ENCODE peak calls at places on chromosomes 3 and 15, in ten cellular contexts. One of them, this sample, is unnamed.

GRCh38 chr3:150303776-150304175 is 104.3 kb upstream of the TSC22D2 start:
- DNase-seq in HuH-7: no peak
- DNase-seq in ELR: peak
- DNase-seq in GM03348: no peak
- DNase-seq in neural crest cell: no peak
- DNase-seq in AG04450: no peak
- DNase-seq in stimulated activated CD8-positive, alpha-beta memory T cell treated with anti-CD3 and anti-CD28 coated beads, Interleukin-2, amount 100 ng/mL, for 48 hours: no peak
- DNase-seq in activated CD4-positive, alpha-beta T cell treated with anti-CD3 and anti-CD28 coated beads for 4 hours: peak
- DNase-seq in IMR-90: no peak
- DNase-seq in gastrocnemius medialis: no peak
- DNase-seq in this sample: no peak

GRCh38 chr15:63501256-63502089 is 2.9 kb upstream of the USP3 start:
- DNase-seq in IMR-90: peak
- DNase-seq in neural crest cell: no peak
- DNase-seq in GM03348: peak
- DNase-seq in AG04450: peak
- DNase-seq in HuH-7: no peak
- DNase-seq in ELR: peak
- DNase-seq in gastrocnemius medialis: peak
- DNase-seq in activated CD4-positive, alpha-beta T cell treated with anti-CD3 and anti-CD28 coated beads for 4 hours: no peak
- DNase-seq in stimulated activated CD8-positive, alpha-beta memory T cell treated with anti-CD3 and anti-CD28 coated beads, Interleukin-2, amount 100 ng/mL, for 48 hours: no peak
- DNase-seq in this sample: peak

GRCh38 chr3:63328386-63328785 is 50.3 kb downstream of the SYNPR start:
- DNase-seq in gastrocnemius medialis: no peak
- DNase-seq in GM03348: peak
- DNase-seq in ELR: peak
- DNase-seq in neural crest cell: no peak
- DNase-seq in AG04450: no peak
- DNase-seq in activated CD4-positive, alpha-beta T cell treated with anti-CD3 and anti-CD28 coated beads for 4 hours: no peak
- DNase-seq in stimulated activated CD8-positive, alpha-beta memory T cell treated with anti-CD3 and anti-CD28 coated beads, Interleukin-2, amount 100 ng/mL, for 48 hours: no peak
- DNase-seq in HuH-7: no peak
- DNase-seq in IMR-90: peak
- DNase-seq in this sample: no peak

GRCh38 chr3:177475266-177475665 is 278.0 kb upstream of the TBL1XR1 start:
- DNase-seq in stimulated activated CD8-positive, alpha-beta memory T cell treated with anti-CD3 and anti-CD28 coated beads, Interleukin-2, amount 100 ng/mL, for 48 hours: no peak
- DNase-seq in activated CD4-positive, alpha-beta T cell treated with anti-CD3 and anti-CD28 coated beads for 4 hours: no peak
- DNase-seq in HuH-7: no peak
- DNase-seq in AG04450: no peak
- DNase-seq in neural crest cell: no peak
- DNase-seq in gastrocnemius medialis: no peak
- DNase-seq in IMR-90: no peak
- DNase-seq in GM03348: no peak
- DNase-seq in ELR: no peak
- DNase-seq in this sample: no peak

GRCh38 chr3:186603159-186603558 is 9.7 kb upstream of the AHSG start:
- DNase-seq in GM03348: no peak
- DNase-seq in AG04450: no peak
- DNase-seq in neural crest cell: no peak
- DNase-seq in stimulated activated CD8-positive, alpha-beta memory T cell treated with anti-CD3 and anti-CD28 coated beads, Interleukin-2, amount 100 ng/mL, for 48 hours: no peak
- DNase-seq in HuH-7: no peak
- DNase-seq in gastrocnemius medialis: no peak
- DNase-seq in IMR-90: no peak
- DNase-seq in ELR: no peak
- DNase-seq in activated CD4-positive, alpha-beta T cell treated with anti-CD3 and anti-CD28 coated beads for 4 hours: no peak
- DNase-seq in this sample: no peak

GRCh38 chr3:8986741-8987672 is 23.7 kb upstream of the RAD18 start:
- DNase-seq in IMR-90: peak
- DNase-seq in GM03348: no peak
- DNase-seq in HuH-7: no peak
- DNase-seq in stimulated activated CD8-positive, alpha-beta memory T cell treated with anti-CD3 and anti-CD28 coated beads, Interleukin-2, amount 100 ng/mL, for 48 hours: no peak
- DNase-seq in gastrocnemius medialis: no peak
- DNase-seq in neural crest cell: no peak
- DNase-seq in activated CD4-positive, alpha-beta T cell treated with anti-CD3 and anti-CD28 coated beads for 4 hours: no peak
- DNase-seq in AG04450: no peak
- DNase-seq in ELR: no peak
- DNase-seq in this sample: no peak

GRCh38 chr3:114205541-114205940 is 26.7 kb upstream of the DRD3 start:
- DNase-seq in ELR: no peak
- DNase-seq in neural crest cell: no peak
- DNase-seq in stimulated activated CD8-positive, alpha-beta memory T cell treated with anti-CD3 and anti-CD28 coated beads, Interleukin-2, amount 100 ng/mL, for 48 hours: no peak
- DNase-seq in gastrocnemius medialis: no peak
- DNase-seq in HuH-7: no peak
- DNase-seq in IMR-90: no peak
- DNase-seq in GM03348: peak
- DNase-seq in AG04450: no peak
- DNase-seq in activated CD4-positive, alpha-beta T cell treated with anti-CD3 and anti-CD28 coated beads for 4 hours: no peak
- DNase-seq in this sample: no peak

GRCh38 chr3:49720383-49721164 is 1.1 kb upstream of the AMIGO3 start:
- DNase-seq in AG04450: no peak
- DNase-seq in GM03348: no peak
- DNase-seq in ELR: no peak
- DNase-seq in IMR-90: no peak
- DNase-seq in neural crest cell: no peak
- DNase-seq in gastrocnemius medialis: no peak
- DNase-seq in activated CD4-positive, alpha-beta T cell treated with anti-CD3 and anti-CD28 coated beads for 4 hours: no peak
- DNase-seq in HuH-7: no peak
- DNase-seq in stimulated activated CD8-positive, alpha-beta memory T cell treated with anti-CD3 and anti-CD28 coated beads, Interleukin-2, amount 100 ng/mL, for 48 hours: no peak
- DNase-seq in this sample: no peak

GRCh38 chr15:64146041-64146440 is 5.5 kb upstream of the SNX22 start:
- DNase-seq in stimulated activated CD8-positive, alpha-beta memory T cell treated with anti-CD3 and anti-CD28 coated beads, Interleukin-2, amount 100 ng/mL, for 48 hours: no peak
- DNase-seq in HuH-7: no peak
- DNase-seq in GM03348: no peak
- DNase-seq in IMR-90: no peak
- DNase-seq in gastrocnemius medialis: no peak
- DNase-seq in AG04450: no peak
- DNase-seq in activated CD4-positive, alpha-beta T cell treated with anti-CD3 and anti-CD28 coated beads for 4 hours: no peak
- DNase-seq in ELR: no peak
- DNase-seq in neural crest cell: no peak
- DNase-seq in this sample: no peak

GRCh38 chr15:45157974-45158373 is 28.2 kb downstream of the DUOX1 start:
- DNase-seq in ELR: peak
- DNase-seq in IMR-90: peak
- DNase-seq in stimulated activated CD8-positive, alpha-beta memory T cell treated with anti-CD3 and anti-CD28 coated beads, Interleukin-2, amount 100 ng/mL, for 48 hours: no peak
- DNase-seq in activated CD4-positive, alpha-beta T cell treated with anti-CD3 and anti-CD28 coated beads for 4 hours: no peak
- DNase-seq in HuH-7: no peak
- DNase-seq in GM03348: peak
- DNase-seq in gastrocnemius medialis: no peak
- DNase-seq in neural crest cell: no peak
- DNase-seq in AG04450: peak
- DNase-seq in this sample: no peak

GRCh38 chr3:153442386-153442785 is 280.4 kb downstream of the RAP2B start:
- DNase-seq in neural crest cell: no peak
- DNase-seq in HuH-7: no peak
- DNase-seq in IMR-90: no peak
- DNase-seq in stimulated activated CD8-positive, alpha-beta memory T cell treated with anti-CD3 and anti-CD28 coated beads, Interleukin-2, amount 100 ng/mL, for 48 hours: no peak
- DNase-seq in gastrocnemius medialis: no peak
- DNase-seq in GM03348: no peak
- DNase-seq in activated CD4-positive, alpha-beta T cell treated with anti-CD3 and anti-CD28 coated beads for 4 hours: no peak
- DNase-seq in ELR: no peak
- DNase-seq in AG04450: no peak
- DNase-seq in this sample: no peak

GRCh38 chr3:14796403-14797077 is 22.2 kb upstream of the FGD5 start:
- DNase-seq in AG04450: no peak
- DNase-seq in ELR: no peak
- DNase-seq in activated CD4-positive, alpha-beta T cell treated with anti-CD3 and anti-CD28 coated beads for 4 hours: no peak
- DNase-seq in stimulated activated CD8-positive, alpha-beta memory T cell treated with anti-CD3 and anti-CD28 coated beads, Interleukin-2, amount 100 ng/mL, for 48 hours: no peak
- DNase-seq in IMR-90: no peak
- DNase-seq in GM03348: no peak
- DNase-seq in gastrocnemius medialis: no peak
- DNase-seq in HuH-7: no peak
- DNase-seq in neural crest cell: no peak
- DNase-seq in this sample: peak

GRCh38 chr3:127072971-127073851 is 90.3 kb downstream of the PLXNA1 start:
- DNase-seq in gastrocnemius medialis: no peak
- DNase-seq in HuH-7: no peak
- DNase-seq in neural crest cell: no peak
- DNase-seq in AG04450: no peak
- DNase-seq in ELR: no peak
- DNase-seq in stimulated activated CD8-positive, alpha-beta memory T cell treated with anti-CD3 and anti-CD28 coated beads, Interleukin-2, amount 100 ng/mL, for 48 hours: no peak
- DNase-seq in activated CD4-positive, alpha-beta T cell treated with anti-CD3 and anti-CD28 coated beads for 4 hours: no peak
- DNase-seq in GM03348: no peak
- DNase-seq in IMR-90: no peak
- DNase-seq in this sample: peak

GRCh38 chr15:71072423-71072822 is 42.8 kb upstream of the THSD4 start:
- DNase-seq in gastrocnemius medialis: no peak
- DNase-seq in GM03348: no peak
- DNase-seq in neural crest cell: no peak
- DNase-seq in ELR: no peak
- DNase-seq in HuH-7: no peak
- DNase-seq in activated CD4-positive, alpha-beta T cell treated with anti-CD3 and anti-CD28 coated beads for 4 hours: no peak
- DNase-seq in stimulated activated CD8-positive, alpha-beta memory T cell treated with anti-CD3 and anti-CD28 coated beads, Interleukin-2, amount 100 ng/mL, for 48 hours: no peak
- DNase-seq in AG04450: no peak
- DNase-seq in IMR-90: no peak
- DNase-seq in this sample: no peak

GRCh38 chr3:105332961-105333360 is 33.7 kb upstream of the ALCAM start:
- DNase-seq in ELR: no peak
- DNase-seq in AG04450: no peak
- DNase-seq in IMR-90: no peak
- DNase-seq in activated CD4-positive, alpha-beta T cell treated with anti-CD3 and anti-CD28 coated beads for 4 hours: no peak
- DNase-seq in neural crest cell: no peak
- DNase-seq in HuH-7: no peak
- DNase-seq in gastrocnemius medialis: no peak
- DNase-seq in GM03348: no peak
- DNase-seq in stimulated activated CD8-positive, alpha-beta memory T cell treated with anti-CD3 and anti-CD28 coated beads, Interleukin-2, amount 100 ng/mL, for 48 hours: no peak
- DNase-seq in this sample: no peak

GRCh38 chr15:45199136-45199810 is 11.5 kb upstream of the SHF start:
- DNase-seq in neural crest cell: peak
- DNase-seq in activated CD4-positive, alpha-beta T cell treated with anti-CD3 and anti-CD28 coated beads for 4 hours: no peak
- DNase-seq in HuH-7: no peak
- DNase-seq in GM03348: no peak
- DNase-seq in stimulated activated CD8-positive, alpha-beta memory T cell treated with anti-CD3 and anti-CD28 coated beads, Interleukin-2, amount 100 ng/mL, for 48 hours: no peak
- DNase-seq in gastrocnemius medialis: no peak
- DNase-seq in ELR: peak
- DNase-seq in AG04450: no peak
- DNase-seq in IMR-90: no peak
- DNase-seq in this sample: no peak

GRCh38 chr3:46350262-46350565 is 3.7 kb upstream of the CCR2 start:
- DNase-seq in ELR: no peak
- DNase-seq in neural crest cell: no peak
- DNase-seq in stimulated activated CD8-positive, alpha-beta memory T cell treated with anti-CD3 and anti-CD28 coated beads, Interleukin-2, amount 100 ng/mL, for 48 hours: no peak
- DNase-seq in AG04450: no peak
- DNase-seq in gastrocnemius medialis: no peak
- DNase-seq in HuH-7: no peak
- DNase-seq in IMR-90: no peak
- DNase-seq in GM03348: no peak
- DNase-seq in activated CD4-positive, alpha-beta T cell treated with anti-CD3 and anti-CD28 coated beads for 4 hours: no peak
- DNase-seq in this sample: no peak

GRCh38 chr3:58581328-58582091 is 4.3 kb upstream of the FAM107A start:
- DNase-seq in gastrocnemius medialis: no peak
- DNase-seq in HuH-7: no peak
- DNase-seq in activated CD4-positive, alpha-beta T cell treated with anti-CD3 and anti-CD28 coated beads for 4 hours: no peak
- DNase-seq in stimulated activated CD8-positive, alpha-beta memory T cell treated with anti-CD3 and anti-CD28 coated beads, Interleukin-2, amount 100 ng/mL, for 48 hours: no peak
- DNase-seq in neural crest cell: peak
- DNase-seq in IMR-90: no peak
- DNase-seq in AG04450: no peak
- DNase-seq in ELR: no peak
- DNase-seq in GM03348: no peak
- DNase-seq in this sample: no peak